ENCODE peak calls at places on chromosomes 13 and 19, in nine cellular contexts. J is CD4-positive, CD25-positive, alpha-beta regulatory T cell; X is endodermal cell; D is dorsolateral prefrontal cortex; E is cardiac muscle cell; W is CD8-positive, alpha-beta T cell; C is fibroblast of mammary gland; Z is BE2C; I is fibroblast of pulmonary artery. K is an unnamed sample.
A peak's percentile ranks its signal among the peaks of the same experiment; 100 is the strongest.

GRCh38 chr19:18158471-18158870 is 5.5 kb downstream of the PIK3R2 start:
- DNase-seq in J (no peak), E (no peak), Z (no peak), D (no peak), X (no peak), I (no peak), W (no peak), C (no peak), K (no peak)

GRCh38 chr19:49119411-49120324 is at the start of gene PPFIA3:
- DNase-seq in W (no peak), C (peak; percentile 42), X (peak; percentile 87), D (no peak), E (peak; percentile 73), Z (peak; percentile 50), I (peak; percentile 66), J (no peak), K (no peak)

GRCh38 chr13:65872448-65872847 is 1357.7 kb downstream of the PCDH9 start:
- DNase-seq in D (no peak), W (no peak), C (no peak), J (no peak), E (no peak), X (no peak), I (no peak), Z (no peak), K (no peak)

GRCh38 chr13:97116754-97117153 is 105.4 kb upstream of the MBNL2 start:
- DNase-seq in Z (peak; percentile 25), W (no peak), J (no peak), I (peak; percentile 60), D (no peak), X (peak; percentile 52), E (peak; percentile 61), C (peak; percentile 74), K (peak; percentile 42)

GRCh38 chr13:18954254-18954653 is 227.4 kb downstream of the TUBA3C start:
- DNase-seq in D (no peak), J (no peak), C (no peak), Z (no peak), E (no peak), X (no peak), I (no peak), W (no peak), K (no peak)

GRCh38 chr19:4518345-4519171 is at the start of gene PLIN4:
- DNase-seq in W (no peak), E (peak; percentile 94), J (no peak), Z (no peak), D (no peak), X (peak; percentile 77), C (peak; percentile 79), I (peak; percentile 85), K (no peak)

GRCh38 chr13:21233086-21233485 is 56.6 kb downstream of the MRPL57 start:
- DNase-seq in I (no peak), D (no peak), W (no peak), J (peak; percentile 7), X (no peak), E (no peak), C (no peak), Z (no peak), K (no peak)

GRCh38 chr19:56071151-56071550 is 49.9 kb downstream of the ZNF787 start:
- DNase-seq in W (no peak), D (no peak), J (no peak), Z (no peak), E (no peak), C (no peak), I (no peak), X (peak; percentile 67), K (peak; percentile 23)

GRCh38 chr19:1222394-1222793 is 15.4 kb downstream of the CBARP start:
- DNase-seq in Z (no peak), J (no peak), C (no peak), X (no peak), E (no peak), W (no peak), D (no peak), I (no peak), K (no peak)

GRCh38 chr19:43305642-43306041 is 36.3 kb upstream of the PSG9 start:
- DNase-seq in Z (no peak), I (no peak), C (no peak), J (no peak), E (no peak), W (no peak), D (no peak), X (no peak), K (no peak)

GRCh38 chr19:3350014-3350663 is 16.2 kb upstream of the NFIC start:
- DNase-seq in D (no peak), C (peak; percentile 69), X (no peak), I (no peak), J (no peak), W (no peak), E (peak; percentile 36), Z (no peak), K (no peak)

GRCh38 chr19:54201980-54202379 is 1.3 kb downstream of the RPS9 start:
- DNase-seq in C (no peak), J (no peak), W (no peak), I (peak; percentile 33), Z (no peak), X (no peak), E (peak; percentile 45), D (no peak), K (no peak)
- H3K4me3 ChIP-seq in C (peak overlapping the region; percentile 97), J (peak overlapping the region; percentile 92), W (peak overlapping the region; percentile 70), I (peak overlapping the region; percentile 97), Z (peak overlapping the region; percentile 92), X (peak overlapping the region; percentile 98), E (peak overlapping the region; percentile 78), D (peak overlapping the region; percentile 85), K (peak overlapping the region; percentile 79)

GRCh38 chr19:58434217-58434616 is 5.7 kb downstream of the ZNF132 start:
- DNase-seq in C (peak; percentile 41), E (peak; percentile 14), W (no peak), X (no peak), D (no peak), J (no peak), Z (no peak), I (peak; percentile 31), K (no peak)

GRCh38 chr19:58440556-58440955 is 603 bp upstream of the ZNF132 start:
- DNase-seq in E (no peak), J (no peak), Z (no peak), D (no peak), X (no peak), W (no peak), I (no peak), C (no peak), K (no peak)

DNA sequence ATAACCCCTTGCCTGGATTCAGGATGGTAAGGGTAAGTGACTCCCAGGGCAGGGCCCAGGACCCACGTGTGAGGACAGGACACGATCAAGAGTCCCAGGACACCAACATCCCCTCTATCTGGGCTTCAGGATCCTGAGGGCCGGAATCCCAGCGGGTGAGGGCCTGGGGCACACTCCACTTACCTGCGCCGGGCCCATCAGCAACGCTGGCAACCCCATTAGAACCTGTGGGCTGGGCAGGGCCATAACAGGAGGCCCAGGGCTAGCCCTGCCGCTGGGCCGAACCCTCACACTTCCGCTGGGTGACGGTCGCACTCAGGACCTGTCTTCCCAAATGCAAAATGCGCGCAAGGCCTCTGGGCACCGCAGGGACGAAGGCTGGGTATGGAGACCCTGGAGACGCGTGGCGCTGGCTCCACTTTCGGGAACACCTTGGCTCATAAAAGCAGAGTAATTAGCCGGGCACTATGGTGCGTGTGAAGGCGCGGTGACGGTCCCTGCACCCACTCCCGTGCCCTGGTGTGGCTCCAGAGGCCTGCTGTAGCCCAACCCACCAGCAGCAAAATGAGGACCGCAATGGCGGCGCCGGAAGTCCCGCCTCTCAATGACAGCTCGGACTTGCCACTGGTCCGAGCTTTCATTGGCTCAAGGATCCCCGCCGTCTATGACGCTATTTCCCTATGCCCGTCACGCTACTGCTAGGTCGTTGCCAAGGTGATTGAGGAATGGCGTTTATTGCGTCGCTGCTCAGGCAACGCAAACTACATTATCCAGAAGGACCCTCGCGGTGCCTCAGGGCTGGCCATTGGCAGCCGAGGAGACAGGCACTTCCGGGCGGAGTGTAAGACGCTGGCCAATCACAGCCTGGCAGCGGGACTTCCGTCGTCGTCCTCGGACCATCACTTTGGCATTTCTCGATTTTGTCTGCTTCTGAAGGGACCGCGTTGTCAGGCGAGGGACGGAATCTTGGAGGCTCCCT is at the start of gene ZNF132:
- DNase-seq in Z (peak; percentile 97), C (peak; percentile 100), I (peak; percentile 100), W (peak; percentile 92), D (peak; percentile 100), E (peak; percentile 100), J (peak; percentile 100), X (peak; percentile 67), K (no peak)
- H3K4me3 ChIP-seq in Z (peak within 1 kb of the TSS; percentile 84), C (peak within 1 kb of the TSS; percentile 80), I (peak within 1 kb of the TSS; percentile 91), W (peak within 1 kb of the TSS; percentile 76), D (peak within 1 kb of the TSS; percentile 68), E (no peak within 1 kb of the TSS), J (peak within 1 kb of the TSS; percentile 74), X (peak within 1 kb of the TSS; percentile 88), K (no peak within 1 kb of the TSS)

GRCh38 chr19:36114763-36115452 is at the start of gene POLR2I:
- DNase-seq in I (peak; percentile 100), W (peak; percentile 99), J (peak; percentile 100), X (peak; percentile 100), E (peak; percentile 100), Z (peak; percentile 99), C (peak; percentile 100), D (peak; percentile 100), K (peak; percentile 99)

GRCh38 chr19:36113895-36114762 is 546 bp downstream of the POLR2I start:
- DNase-seq in X (peak; percentile 82), D (peak; percentile 40), E (peak; percentile 43), I (peak; percentile 29), W (peak; percentile 52), Z (no peak), J (peak; percentile 7), C (peak; percentile 47), K (peak; percentile 59)

GRCh38 chr19:36112678-36113077 is 1.7 kb downstream of the OVOL3 start:
- DNase-seq in J (no peak), D (no peak), C (no peak), Z (no peak), E (no peak), W (no peak), I (no peak), X (no peak), K (no peak)

GRCh38 chr19:36111200-36111539 is 227 bp downstream of the OVOL3 start:
- DNase-seq in D (no peak), C (no peak), Z (no peak), J (no peak), W (no peak), I (no peak), X (no peak), E (no peak), K (no peak)

DNA sequence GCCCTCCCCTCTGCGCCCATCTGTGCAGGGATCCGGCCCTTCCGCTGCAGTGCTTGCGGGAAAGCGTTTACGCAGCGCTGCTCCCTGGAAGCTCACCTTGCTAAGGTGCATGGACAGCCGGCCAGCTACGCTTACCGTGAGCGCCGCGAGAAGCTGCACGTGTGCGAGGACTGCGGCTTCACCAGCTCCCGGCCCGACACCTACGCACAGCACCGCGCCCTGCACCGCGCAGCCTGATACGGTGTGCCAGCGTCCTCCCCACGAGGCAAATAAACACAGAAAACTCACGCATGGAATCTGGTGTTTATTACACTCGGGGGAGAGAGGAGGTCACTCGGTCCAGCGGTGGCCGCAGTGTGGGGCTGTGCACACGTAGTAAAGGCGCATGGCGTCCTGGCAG is 1.2 kb downstream of the POLR2I start:
- DNase-seq in J (no peak), W (no peak), D (no peak), E (no peak), C (no peak), X (no peak), Z (no peak), I (no peak), K (no peak)
- H3K4me3 ChIP-seq in J (peak overlapping the region; percentile 83), W (peak overlapping the region; percentile 71), D (peak overlapping the region; percentile 98), E (no peak overlapping the region), C (peak overlapping the region; percentile 92), X (peak overlapping the region; percentile 97), Z (peak overlapping the region; percentile 90), I (peak overlapping the region; percentile 94), K (peak overlapping the region; percentile 72)

GRCh38 chr19:5718032-5718578 is 1.8 kb downstream of the LONP1 start:
- DNase-seq in E (peak; percentile 30), D (no peak), J (no peak), W (no peak), C (peak; percentile 53), I (peak; percentile 28), Z (no peak), X (no peak), K (no peak)
- H3K4me3 ChIP-seq in E (peak overlapping the region; percentile 94), D (peak overlapping the region; percentile 93), J (no peak overlapping the region), W (no peak overlapping the region), C (peak overlapping the region; percentile 95), I (peak overlapping the region; percentile 95), Z (peak overlapping the region; percentile 100), X (peak overlapping the region; percentile 94), K (peak overlapping the region; percentile 60)

K was measured in HAP-1.